ENCODE peak calls at places on chromosome X, in seven cellular contexts. E is GM12878, N is suprapubic skin, O is body of pancreas, P is right lobe of liver, D is tibial nerve, L is lower leg skin. M is an unnamed sample.

GRCh38 chrX:139932077-139932900 is 564 bp downstream of the ATP11C start:
- DNase-seq in E (no peak), N (peak), O (peak), P (peak), D (peak), L (peak), M (peak)

GRCh38 chrX:2698604-2699003 is 7.5 kb downstream of the CD99 start:
- DNase-seq in E (no peak), N (no peak), O (no peak), P (no peak), D (no peak), L (peak), M (no peak)

GRCh38 chrX:48589482-48590162 is 7.7 kb upstream of the WDR13 start:
- DNase-seq in E (no peak), N (no peak), O (peak), P (peak), D (no peak), L (no peak), M (no peak)

GRCh38 chrX:45077748-45078424 is 122.8 kb downstream of the DIPK2B start:
- DNase-seq in E (peak), N (no peak), O (no peak), P (no peak), D (no peak), L (no peak), M (no peak)

GRCh38 chrX:39627257-39627656 is 470.5 kb downstream of the BCOR start:
- DNase-seq in E (no peak), N (no peak), O (peak), P (no peak), D (no peak), L (no peak), M (peak)

GRCh38 chrX:106649523-106650428 is 38.0 kb downstream of the RADX start:
- DNase-seq in E (peak), N (no peak), O (no peak), P (no peak), D (no peak), L (no peak), M (no peak)

GRCh38 chrX:7060444-7060843 is 87.1 kb upstream of the STS start:
- DNase-seq in E (no peak), N (no peak), O (no peak), P (no peak), D (no peak), L (no peak), M (no peak)

GRCh38 chrX:103607385-103608304 is at the start of gene TCEAL3:
- DNase-seq in E (no peak), N (peak), O (peak), P (peak), D (peak), L (peak), M (no peak)

GRCh38 chrX:131741103-131741581 is 197.3 kb downstream of the OR13H1 start:
- DNase-seq in E (peak), N (no peak), O (peak), P (no peak), D (no peak), L (peak), M (no peak)

GRCh38 chrX:131677655-131678628 is 134.1 kb downstream of the OR13H1 start:
- DNase-seq in E (no peak), N (no peak), O (peak), P (peak), D (no peak), L (no peak), M (peak)

GRCh38 chrX:115630204-115630603 is 69.2 kb downstream of the PLS3 start:
- DNase-seq in E (no peak), N (no peak), O (no peak), P (no peak), D (no peak), L (no peak), M (no peak)

GRCh38 chrX:3286196-3286920 is 60.1 kb downstream of the MXRA5 start:
- DNase-seq in E (no peak), N (no peak), O (no peak), P (no peak), D (no peak), L (no peak), M (no peak)

GRCh38 chrX:136679581-136679980 is 31.6 kb downstream of the CD40LG start:
- DNase-seq in E (no peak), N (no peak), O (no peak), P (no peak), D (no peak), L (no peak), M (no peak)

GRCh38 chrX:137926090-137926489 is 360.2 kb downstream of the ZIC3 start:
- DNase-seq in E (no peak), N (no peak), O (no peak), P (no peak), D (no peak), L (no peak), M (no peak)

GRCh38 chrX:71637253-71637618 is 18.9 kb upstream of the CXCR3 start:
- DNase-seq in E (no peak), N (no peak), O (no peak), P (no peak), D (no peak), L (peak), M (no peak)

GRCh38 chrX:40647307-40648197 is at the start of gene CXorf38:
- DNase-seq in E (peak), N (peak), O (peak), P (peak), D (peak), L (peak), M (peak)
- TF ChIP-seq POLR2A in E (peak), N (no peak), O (peak), P (peak), D (peak), L (no peak), M (peak)

DNA sequence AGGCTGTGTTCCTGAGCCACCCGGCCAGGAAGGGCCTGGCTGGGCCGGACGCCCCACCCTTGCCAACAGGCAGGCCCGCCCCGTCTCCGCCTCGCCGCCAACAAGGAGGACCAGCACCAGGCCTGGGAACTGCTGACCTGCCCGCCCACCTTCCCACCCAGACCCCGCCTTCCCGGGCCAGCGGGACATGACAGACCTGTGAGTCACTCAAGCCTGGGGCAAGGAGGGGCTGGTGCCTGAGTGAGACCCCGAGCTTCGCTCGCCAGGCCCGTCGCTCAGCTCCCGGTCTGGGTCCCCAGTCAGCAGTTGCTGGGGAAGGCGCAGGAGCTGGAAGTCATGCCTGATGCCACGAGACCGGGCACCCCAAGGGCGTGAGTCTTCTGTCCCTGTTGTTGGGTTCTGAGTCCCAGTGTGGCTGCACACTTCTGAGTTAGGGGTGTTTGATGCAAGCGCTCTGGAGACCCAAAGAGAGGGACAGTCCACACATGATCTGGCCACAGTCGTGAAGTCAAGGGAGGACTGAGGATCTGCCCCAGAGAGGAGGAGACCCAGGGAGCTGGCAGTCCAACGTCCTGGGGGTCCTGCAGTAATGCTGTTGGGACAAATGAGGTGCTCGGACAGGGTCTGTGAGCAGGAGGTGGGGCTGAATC is at the start of gene DNASE1L1:
- DNase-seq in E (no peak), N (peak), O (peak), P (peak), D (peak), L (peak), M (peak)
- TF ChIP-seq POLR2A in E (no peak), N (no peak), O (peak), P (no peak), D (peak), L (no peak), M (no peak)

GRCh38 chrX:150364347-150365050 is 1.4 kb downstream of the MAMLD1 start:
- DNase-seq in E (no peak), N (no peak), O (peak), P (peak), D (peak), L (no peak), M (no peak)

GRCh38 chrX:150366951-150367545 is 3.9 kb downstream of the MAMLD1 start:
- DNase-seq in E (no peak), N (no peak), O (no peak), P (no peak), D (no peak), L (no peak), M (no peak)

GRCh38 chrX:150363561-150364346 is 637 bp downstream of the MAMLD1 start:
- DNase-seq in E (no peak), N (no peak), O (peak), P (peak), D (no peak), L (no peak), M (no peak)

GRCh38 chrX:150365953-150366911 is 3.1 kb downstream of the MAMLD1 start:
- DNase-seq in E (no peak), N (no peak), O (peak), P (peak), D (peak), L (peak), M (peak)

DNA sequence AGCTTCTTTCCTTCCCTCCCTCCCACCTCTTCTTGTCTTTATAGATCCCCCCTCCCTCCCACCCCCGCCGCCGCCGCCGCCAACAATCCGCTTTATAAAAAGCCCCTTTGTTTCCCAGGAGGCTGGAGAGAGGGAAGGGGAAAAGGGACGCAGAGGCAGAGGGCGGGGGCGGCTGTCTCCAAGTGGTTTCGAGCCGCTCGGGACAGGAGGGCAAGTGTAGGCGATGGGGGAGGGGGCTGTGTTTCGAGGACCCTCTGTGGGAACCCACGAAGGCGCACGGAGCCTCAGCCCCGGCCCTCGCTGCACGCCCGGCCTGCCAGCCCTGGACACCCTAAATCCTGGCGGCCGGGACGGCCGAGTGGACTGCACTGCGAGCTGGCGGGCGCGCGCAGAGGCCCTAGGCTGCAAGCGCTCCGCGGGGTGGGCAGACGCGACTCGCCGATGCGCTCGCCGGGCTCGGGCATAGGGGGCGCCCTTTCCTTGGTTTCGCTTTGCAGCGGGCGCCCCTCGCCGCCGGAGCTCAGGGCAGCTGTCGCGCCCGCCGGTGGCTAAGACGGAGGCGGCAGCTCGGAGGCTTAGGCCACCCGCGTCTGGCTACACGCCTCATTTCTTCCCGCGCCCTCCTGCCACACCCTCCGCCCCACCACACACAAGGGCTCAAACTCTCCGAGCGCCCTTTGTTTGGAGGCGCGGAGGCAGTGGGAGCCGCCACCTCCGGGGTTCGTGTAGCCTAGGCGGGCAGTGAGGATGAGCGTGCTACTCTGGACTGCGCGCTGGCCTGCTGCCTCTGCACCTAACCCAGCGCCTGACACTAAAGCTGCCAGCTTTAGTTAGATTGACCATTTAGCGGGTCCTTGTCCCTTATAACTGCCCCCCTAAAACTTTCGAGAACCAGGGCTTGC is 2.2 kb downstream of the MAMLD1 start:
- DNase-seq in E (no peak), N (no peak), O (peak), P (peak), D (peak), L (peak), M (peak)
- TF ChIP-seq POLR2A in E (no peak), N (no peak), O (peak), P (peak), D (peak), L (no peak), M (no peak)

GRCh38 chrX:154411322-154411980 is at the start of gene TAFAZZIN:
- DNase-seq in E (no peak), N (peak), O (peak), P (peak), D (peak), L (peak), M (peak)
- TF ChIP-seq POLR2A in E (peak), N (no peak), O (peak), P (peak), D (peak), L (no peak), M (peak)

DNA sequence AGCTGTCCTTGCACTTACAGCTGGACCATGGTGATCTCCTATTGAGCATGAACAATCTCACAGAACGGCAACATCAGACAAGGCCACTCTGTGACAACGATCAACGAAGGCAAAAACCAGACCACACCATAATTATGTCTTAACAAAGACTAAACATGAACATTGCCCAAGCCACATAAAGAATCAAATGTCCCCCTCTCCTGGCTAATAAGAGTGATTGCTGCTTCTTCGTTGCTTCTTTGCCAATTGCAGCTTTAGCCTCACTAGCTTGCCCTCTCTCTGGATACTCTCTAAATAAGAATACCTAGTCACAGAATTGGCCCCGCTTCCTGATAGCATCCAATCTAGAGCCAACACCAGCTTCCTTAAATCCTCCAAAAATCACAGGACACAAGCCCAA is 41.5 kb upstream of the PGRMC1 start:
- DNase-seq in E (no peak), N (no peak), O (no peak), P (no peak), D (no peak), L (no peak), M (no peak)
- TF ChIP-seq POLR2A in E (no peak), N (no peak), O (no peak), P (no peak), D (no peak), L (no peak), M (no peak)

GRCh38 chrX:63561425-63561824 is 210.3 kb upstream of the SPIN4 start:
- DNase-seq in E (no peak), N (no peak), O (no peak), P (no peak), D (no peak), L (no peak), M (peak)

DNA sequence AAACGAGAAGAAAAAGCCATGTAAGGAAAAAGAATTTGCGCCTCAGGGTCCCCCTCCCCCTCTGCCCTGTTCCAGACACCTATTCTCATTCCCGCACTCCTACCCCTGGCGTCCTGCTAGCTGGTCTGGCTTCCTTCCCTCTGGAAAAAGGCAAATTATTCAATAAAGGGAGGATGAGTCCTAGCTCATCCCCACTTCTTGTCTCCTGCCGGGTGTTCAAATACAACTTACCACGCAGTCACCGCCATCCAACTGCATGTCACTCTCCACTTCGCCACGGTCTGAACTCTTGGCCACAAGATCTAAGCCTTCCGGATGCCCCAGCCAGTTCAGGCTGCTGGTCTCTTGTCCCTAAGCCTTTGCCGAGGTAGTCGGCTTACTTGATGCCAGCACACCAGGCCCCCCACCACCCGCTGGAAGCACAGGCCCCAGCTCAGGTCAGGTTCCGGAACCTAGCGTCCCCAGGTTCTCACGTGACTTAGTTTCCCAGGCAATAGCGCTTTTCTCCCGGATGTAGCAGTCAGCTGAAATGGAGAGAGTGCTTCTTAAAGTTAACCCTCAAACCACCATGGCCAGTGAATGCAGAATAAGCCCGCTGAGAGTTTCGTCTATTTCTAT is 209.6 kb upstream of the SPIN4 start:
- DNase-seq in E (peak), N (no peak), O (peak), P (peak), D (peak), L (peak), M (peak)
- TF ChIP-seq POLR2A in E (peak), N (no peak), O (peak), P (no peak), D (peak), L (no peak), M (peak)

M was measured in K562.